ENCODE peak calls at places on chromosomes 3 and 15, in four cellular contexts. One of them, this sample, is unnamed. For H3K4me1, the result is how much of the 10 kb centered on the place peaks cover.

GRCh38 chr3:153379516-153379915 is 217.5 kb downstream of the RAP2B start:
- DNase-seq in mammary epithelial cell: no peak
- DNase-seq in SK-N-SH: no peak
- DNase-seq in breast epithelium: no peak
- DNase-seq in this sample: no peak

GRCh38 chr3:26989042-26989441 is 366.5 kb downstream of the LRRC3B start:
- DNase-seq in mammary epithelial cell: no peak
- DNase-seq in SK-N-SH: no peak
- DNase-seq in breast epithelium: no peak
- DNase-seq in this sample: no peak

GRCh38 chr15:75530169-75530568 is 48.9 kb downstream of the PTPN9 start:
- DNase-seq in mammary epithelial cell: no peak
- DNase-seq in SK-N-SH: no peak
- DNase-seq in breast epithelium: no peak
- DNase-seq in this sample: no peak

GRCh38 chr3:95705786-95706418 is 1108.5 kb upstream of the EPHA6 start:
- DNase-seq in mammary epithelial cell: no peak
- DNase-seq in SK-N-SH: no peak
- DNase-seq in breast epithelium: no peak
- DNase-seq in this sample: no peak

GRCh38 chr3:190038050-190038631 is 82.6 kb downstream of the P3H2 start:
- DNase-seq in mammary epithelial cell: peak
- DNase-seq in SK-N-SH: peak
- DNase-seq in breast epithelium: peak
- DNase-seq in this sample: peak

GRCh38 chr3:102225407-102226132 is 209.2 kb upstream of the ZPLD1 start:
- DNase-seq in mammary epithelial cell: peak
- DNase-seq in SK-N-SH: peak
- DNase-seq in breast epithelium: no peak
- DNase-seq in this sample: no peak

GRCh38 chr3:15528881-15529537 is 7.5 kb upstream of the COLQ start:
- DNase-seq in mammary epithelial cell: no peak
- DNase-seq in SK-N-SH: no peak
- DNase-seq in breast epithelium: no peak
- DNase-seq in this sample: no peak

GRCh38 chr15:78061963-78062427 is 15.5 kb downstream of the TBC1D2B start:
- DNase-seq in mammary epithelial cell: no peak
- DNase-seq in SK-N-SH: no peak
- DNase-seq in breast epithelium: no peak
- DNase-seq in this sample: no peak

GRCh38 chr3:150168694-150169093 is 198.0 kb upstream of the PFN2 start:
- DNase-seq in mammary epithelial cell: no peak
- DNase-seq in SK-N-SH: no peak
- DNase-seq in breast epithelium: no peak
- DNase-seq in this sample: no peak

GRCh38 chr15:81284256-81285031 is 39.5 kb downstream of the STARD5 start:
- DNase-seq in mammary epithelial cell: no peak
- DNase-seq in SK-N-SH: no peak
- DNase-seq in breast epithelium: no peak
- DNase-seq in this sample: no peak

GRCh38 chr15:20294651-20295237 is 246.9 kb downstream of the GOLGA6L6 start:
- DNase-seq in mammary epithelial cell: no peak
- DNase-seq in SK-N-SH: no peak
- DNase-seq in breast epithelium: no peak
- DNase-seq in this sample: peak

GRCh38 chr3:94061297-94061696 is 1.4 kb downstream of the DHFR2 start:
- DNase-seq in mammary epithelial cell: no peak
- DNase-seq in SK-N-SH: no peak
- DNase-seq in breast epithelium: no peak
- DNase-seq in this sample: no peak

GRCh38 chr15:61318276-61318675 is 89.2 kb upstream of the RORA start:
- DNase-seq in mammary epithelial cell: no peak
- DNase-seq in SK-N-SH: peak
- DNase-seq in breast epithelium: no peak
- DNase-seq in this sample: no peak

GRCh38 chr3:182692021-182692420 is 101.3 kb upstream of the ATP11B start:
- DNase-seq in mammary epithelial cell: no peak
- DNase-seq in SK-N-SH: no peak
- DNase-seq in breast epithelium: no peak
- DNase-seq in this sample: peak

GRCh38 chr3:38097446-38098375 is 39.2 kb downstream of the ACAA1 start:
- DNase-seq in mammary epithelial cell: no peak
- DNase-seq in SK-N-SH: no peak
- DNase-seq in breast epithelium: no peak
- DNase-seq in this sample: peak

GRCh38 chr15:66735909-66736305 is 33.9 kb downstream of the SMAD6 start:
- DNase-seq in mammary epithelial cell: no peak
- DNase-seq in SK-N-SH: no peak
- DNase-seq in breast epithelium: no peak
- DNase-seq in this sample: peak

GRCh38 chr3:15387171-15387581 is 40.2 kb downstream of the METTL6 start:
- DNase-seq in mammary epithelial cell: peak
- DNase-seq in SK-N-SH: no peak
- DNase-seq in breast epithelium: no peak
- DNase-seq in this sample: no peak

GRCh38 chr3:51622868-51623267 is 48.2 kb upstream of the TEX264 start:
- DNase-seq in mammary epithelial cell: no peak
- DNase-seq in SK-N-SH: peak
- DNase-seq in breast epithelium: no peak
- DNase-seq in this sample: no peak

GRCh38 chr3:51621091-51621892 is 49.8 kb upstream of the TEX264 start:
- DNase-seq in mammary epithelial cell: peak
- DNase-seq in SK-N-SH: no peak
- DNase-seq in breast epithelium: no peak
- DNase-seq in this sample: no peak

GRCh38 chr3:51619983-51620382 is 51.1 kb upstream of the TEX264 start:
- DNase-seq in mammary epithelial cell: no peak
- DNase-seq in SK-N-SH: no peak
- DNase-seq in breast epithelium: no peak
- DNase-seq in this sample: no peak

GRCh38 chr3:51620543-51620942 is 50.5 kb upstream of the TEX264 start:
- DNase-seq in mammary epithelial cell: peak
- DNase-seq in SK-N-SH: no peak
- DNase-seq in breast epithelium: no peak
- DNase-seq in this sample: no peak

DNA sequence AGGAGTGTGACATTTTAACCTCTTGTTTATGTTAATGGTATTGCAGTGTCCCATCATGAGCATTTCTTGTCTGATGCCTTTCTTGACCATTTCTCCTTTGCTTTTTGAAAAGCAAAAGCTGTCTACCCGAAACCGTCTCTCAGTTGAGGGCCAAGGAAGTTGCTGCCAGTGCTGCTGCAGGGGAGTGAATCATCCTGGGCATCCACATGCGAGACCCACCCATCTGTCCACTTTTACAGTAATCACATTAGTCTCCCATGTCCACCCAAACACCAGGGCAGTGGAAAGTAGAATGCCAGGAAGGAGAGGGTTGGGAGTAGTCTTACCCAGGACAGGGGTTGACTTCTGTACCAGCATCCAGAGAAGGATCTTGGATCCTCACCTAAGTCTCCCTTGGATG is 48.6 kb upstream of the TEX264 start:
- DNase-seq in mammary epithelial cell: peak
- DNase-seq in SK-N-SH: no peak
- DNase-seq in breast epithelium: no peak
- DNase-seq in this sample: no peak
- H3K4me1 ChIP-seq in mammary epithelial cell: under half
- H3K4me1 ChIP-seq in SK-N-SH: under half
- H3K4me1 ChIP-seq in breast epithelium: under half
- H3K4me1 ChIP-seq in this sample: under half

DNA sequence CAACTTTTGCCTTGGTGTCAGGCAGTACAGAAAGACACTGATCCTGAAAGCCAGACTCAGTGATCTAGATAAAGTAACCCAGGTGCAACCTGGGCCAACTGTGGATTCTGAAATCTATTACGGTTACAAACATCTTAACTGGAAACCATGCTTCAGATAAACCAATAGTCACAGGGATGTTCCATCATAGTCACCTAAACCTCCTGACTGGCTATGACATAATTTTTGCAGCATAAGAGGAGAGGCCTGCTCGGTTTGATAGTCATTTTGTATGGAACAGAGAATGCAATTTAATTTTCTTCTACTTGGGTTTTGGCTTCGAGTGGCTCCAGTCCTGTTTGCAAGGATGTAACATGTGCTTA is 3.7 kb downstream of the SLCO3A1 start:
- DNase-seq in mammary epithelial cell: no peak
- DNase-seq in SK-N-SH: no peak
- DNase-seq in breast epithelium: no peak
- DNase-seq in this sample: no peak
- H3K4me1 ChIP-seq in mammary epithelial cell: under half
- H3K4me1 ChIP-seq in SK-N-SH: under half
- H3K4me1 ChIP-seq in breast epithelium: under half
- H3K4me1 ChIP-seq in this sample: half or more

DNA sequence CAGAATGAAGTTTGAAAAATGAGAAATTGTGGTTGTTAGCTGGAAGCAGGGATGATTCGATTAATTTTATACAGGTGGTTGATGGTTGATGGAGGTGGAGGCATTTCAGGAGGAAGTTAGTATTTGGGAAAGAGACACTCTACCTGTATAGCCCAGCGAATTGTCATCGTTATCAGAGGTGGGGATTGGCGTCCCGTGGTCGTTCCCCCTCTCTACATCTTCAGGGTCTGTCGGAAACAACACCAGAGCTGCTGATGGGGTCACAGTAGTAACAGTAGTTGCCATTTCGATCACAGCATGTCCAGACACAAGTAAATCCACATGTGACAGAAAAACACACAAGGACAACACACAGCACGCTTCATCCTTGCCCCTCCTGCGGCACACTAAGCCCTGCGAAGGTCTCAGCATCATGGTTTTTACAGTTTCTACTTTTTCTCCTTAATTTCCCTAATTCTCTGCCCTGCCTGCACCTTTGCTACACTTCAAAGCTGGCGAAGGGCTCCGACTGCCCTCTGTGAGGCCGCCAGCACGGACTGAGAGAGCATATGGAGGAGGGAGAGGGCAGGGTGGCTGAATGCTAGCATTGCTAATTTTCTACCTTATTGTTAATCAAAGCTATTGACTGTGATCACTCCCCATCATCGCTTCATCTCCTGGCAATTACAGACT is 642.3 kb downstream of the ROBO1 start:
- DNase-seq in mammary epithelial cell: no peak
- DNase-seq in SK-N-SH: no peak
- DNase-seq in breast epithelium: no peak
- DNase-seq in this sample: no peak
- H3K4me1 ChIP-seq in mammary epithelial cell: under half
- H3K4me1 ChIP-seq in SK-N-SH: under half
- H3K4me1 ChIP-seq in breast epithelium: under half
- H3K4me1 ChIP-seq in this sample: under half

DNA sequence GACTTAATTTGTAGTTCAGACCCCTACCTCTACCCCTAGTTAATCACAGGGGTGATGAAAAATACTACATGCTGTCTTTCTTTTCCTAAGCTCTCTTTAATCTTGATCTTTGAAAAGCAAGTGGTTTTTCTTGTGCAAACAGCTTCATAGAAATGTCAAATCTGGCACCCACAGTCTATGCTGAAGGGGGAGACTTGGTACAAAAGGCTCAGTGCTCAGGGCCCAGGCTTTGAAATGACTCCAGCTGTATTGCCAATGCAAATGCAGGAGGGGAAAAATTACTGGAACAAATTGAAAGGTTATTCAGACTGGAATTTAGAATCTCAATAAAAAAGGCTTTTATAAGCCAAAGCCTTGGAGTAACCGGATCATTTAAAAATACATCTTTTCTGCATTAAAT is 224.0 kb downstream of the LRTM1 start:
- DNase-seq in mammary epithelial cell: no peak
- DNase-seq in SK-N-SH: no peak
- DNase-seq in breast epithelium: no peak
- DNase-seq in this sample: no peak
- H3K4me1 ChIP-seq in mammary epithelial cell: under half
- H3K4me1 ChIP-seq in SK-N-SH: under half
- H3K4me1 ChIP-seq in breast epithelium: under half
- H3K4me1 ChIP-seq in this sample: under half

GRCh38 chr3:36909666-36910065 is 35.2 kb downstream of the TRANK1 start:
- DNase-seq in mammary epithelial cell: no peak
- DNase-seq in SK-N-SH: no peak
- DNase-seq in breast epithelium: no peak
- DNase-seq in this sample: no peak
- H3K4me1 ChIP-seq in mammary epithelial cell: under half
- H3K4me1 ChIP-seq in SK-N-SH: under half
- H3K4me1 ChIP-seq in breast epithelium: under half
- H3K4me1 ChIP-seq in this sample: under half

GRCh38 chr15:73986055-73986775 is 5.9 kb downstream of the STOML1 start:
- DNase-seq in mammary epithelial cell: no peak
- DNase-seq in SK-N-SH: peak
- DNase-seq in breast epithelium: no peak
- DNase-seq in this sample: no peak
- H3K4me1 ChIP-seq in mammary epithelial cell: half or more
- H3K4me1 ChIP-seq in SK-N-SH: under half
- H3K4me1 ChIP-seq in breast epithelium: under half
- H3K4me1 ChIP-seq in this sample: half or more

GRCh38 chr3:134370611-134371451 is 3.4 kb downstream of the AMOTL2 start:
- DNase-seq in mammary epithelial cell: no peak
- DNase-seq in SK-N-SH: no peak
- DNase-seq in breast epithelium: no peak
- DNase-seq in this sample: peak
- H3K4me1 ChIP-seq in mammary epithelial cell: half or more
- H3K4me1 ChIP-seq in SK-N-SH: under half
- H3K4me1 ChIP-seq in breast epithelium: under half
- H3K4me1 ChIP-seq in this sample: half or more

DNA sequence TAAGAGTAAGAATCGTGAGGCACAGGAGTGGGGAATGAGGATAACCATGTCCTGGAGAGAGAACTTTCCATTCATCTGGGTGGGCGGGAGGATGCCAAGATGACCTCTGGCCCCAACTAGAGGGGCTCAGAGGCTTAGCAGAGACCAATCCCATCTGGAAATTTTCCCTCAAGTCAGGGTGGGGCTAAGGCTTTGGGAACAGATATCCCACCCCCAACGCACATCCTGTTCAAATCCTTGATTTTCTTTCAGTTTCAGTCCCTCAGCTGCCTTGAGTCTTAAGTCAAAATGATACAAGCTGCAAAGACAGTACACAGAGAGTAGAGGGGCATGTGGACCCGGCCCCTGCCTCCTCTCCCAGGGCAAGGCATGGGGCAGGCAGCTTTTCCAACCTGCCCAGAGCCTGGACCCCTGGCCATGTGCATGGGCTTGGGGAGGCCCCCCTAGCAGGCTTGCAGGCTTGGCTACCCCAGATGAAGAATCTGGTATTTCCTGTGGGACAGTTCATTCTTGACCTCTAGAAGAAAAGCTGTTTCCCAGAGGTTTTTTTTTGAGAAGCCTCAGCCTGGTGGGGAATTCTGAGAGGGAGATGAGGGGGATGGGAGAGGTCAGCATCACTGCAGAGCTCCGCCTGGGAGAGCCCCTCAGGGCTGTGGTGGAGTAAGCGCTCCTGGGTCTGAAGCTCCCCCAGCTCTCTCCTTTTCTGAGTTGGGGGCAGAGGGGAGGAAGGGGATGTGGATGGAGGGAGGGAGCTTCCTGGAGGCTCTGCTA is 109.7 kb upstream of the HACD2 start:
- DNase-seq in mammary epithelial cell: no peak
- DNase-seq in SK-N-SH: no peak
- DNase-seq in breast epithelium: no peak
- DNase-seq in this sample: no peak
- H3K4me1 ChIP-seq in mammary epithelial cell: under half
- H3K4me1 ChIP-seq in SK-N-SH: under half
- H3K4me1 ChIP-seq in breast epithelium: under half
- H3K4me1 ChIP-seq in this sample: under half

This sample was measured in upper lobe of right lung.